ENCODE peak calls at places on chromosomes 16 and 17, in five cellular contexts. One of them, this sample, is unnamed. For H3K4me1, the result is how much of the 10 kb centered on the place peaks cover.

GRCh38 chr17:42997390-42997983 is 732 bp upstream of the RPL27 start:
- DNase-seq in MM.1S: peak
- DNase-seq in H1: no peak
- DNase-seq in A549: no peak
- DNase-seq in HCT116: no peak
- DNase-seq in this sample: no peak

GRCh38 chr17:67020293-67020766 is 24.0 kb upstream of the CACNG1 start:
- DNase-seq in MM.1S: no peak
- DNase-seq in H1: no peak
- DNase-seq in A549: no peak
- DNase-seq in HCT116: no peak
- DNase-seq in this sample: no peak

GRCh38 chr17:77750427-77751043 is 208.0 kb upstream of the TNRC6C start:
- DNase-seq in MM.1S: no peak
- DNase-seq in H1: no peak
- DNase-seq in A549: no peak
- DNase-seq in HCT116: no peak
- DNase-seq in this sample: no peak

GRCh38 chr17:39196191-39196819 is 1.2 kb downstream of the CACNB1 start:
- DNase-seq in MM.1S: peak
- DNase-seq in H1: no peak
- DNase-seq in A549: no peak
- DNase-seq in HCT116: no peak
- DNase-seq in this sample: no peak

GRCh38 chr16:17275076-17275732 is 195.6 kb downstream of the XYLT1 start:
- DNase-seq in MM.1S: peak
- DNase-seq in H1: no peak
- DNase-seq in A549: peak
- DNase-seq in HCT116: peak
- DNase-seq in this sample: no peak

GRCh38 chr16:68386628-68387027 is 61.7 kb downstream of the SMPD3 start:
- DNase-seq in MM.1S: no peak
- DNase-seq in H1: no peak
- DNase-seq in A549: no peak
- DNase-seq in HCT116: no peak
- DNase-seq in this sample: no peak

GRCh38 chr17:10987786-10988185 is 149.9 kb upstream of the PIRT start:
- DNase-seq in MM.1S: no peak
- DNase-seq in H1: no peak
- DNase-seq in A549: no peak
- DNase-seq in HCT116: no peak
- DNase-seq in this sample: no peak

GRCh38 chr16:86222541-86222940 is 287.8 kb upstream of the FOXF1 start:
- DNase-seq in MM.1S: no peak
- DNase-seq in H1: no peak
- DNase-seq in A549: no peak
- DNase-seq in HCT116: no peak
- DNase-seq in this sample: peak

GRCh38 chr16:85969159-85969558 is 70.2 kb downstream of the IRF8 start:
- DNase-seq in MM.1S: no peak
- DNase-seq in H1: no peak
- DNase-seq in A549: no peak
- DNase-seq in HCT116: no peak
- DNase-seq in this sample: no peak

GRCh38 chr17:4940625-4941021 is 555 bp downstream of the RNF167 start:
- DNase-seq in MM.1S: no peak
- DNase-seq in H1: no peak
- DNase-seq in A549: no peak
- DNase-seq in HCT116: no peak
- DNase-seq in this sample: no peak

GRCh38 chr16:79691001-79691400 is 90.5 kb upstream of the MAF start:
- DNase-seq in MM.1S: no peak
- DNase-seq in H1: no peak
- DNase-seq in A549: no peak
- DNase-seq in HCT116: no peak
- DNase-seq in this sample: peak

GRCh38 chr16:79800016-79800608 is 199.6 kb upstream of the MAF start:
- DNase-seq in MM.1S: peak
- DNase-seq in H1: no peak
- DNase-seq in A549: no peak
- DNase-seq in HCT116: no peak
- DNase-seq in this sample: no peak

GRCh38 chr16:588639-588888 is 1.3 kb upstream of the RAB40C start:
- DNase-seq in MM.1S: peak
- DNase-seq in H1: no peak
- DNase-seq in A549: peak
- DNase-seq in HCT116: no peak
- DNase-seq in this sample: peak

DNA sequence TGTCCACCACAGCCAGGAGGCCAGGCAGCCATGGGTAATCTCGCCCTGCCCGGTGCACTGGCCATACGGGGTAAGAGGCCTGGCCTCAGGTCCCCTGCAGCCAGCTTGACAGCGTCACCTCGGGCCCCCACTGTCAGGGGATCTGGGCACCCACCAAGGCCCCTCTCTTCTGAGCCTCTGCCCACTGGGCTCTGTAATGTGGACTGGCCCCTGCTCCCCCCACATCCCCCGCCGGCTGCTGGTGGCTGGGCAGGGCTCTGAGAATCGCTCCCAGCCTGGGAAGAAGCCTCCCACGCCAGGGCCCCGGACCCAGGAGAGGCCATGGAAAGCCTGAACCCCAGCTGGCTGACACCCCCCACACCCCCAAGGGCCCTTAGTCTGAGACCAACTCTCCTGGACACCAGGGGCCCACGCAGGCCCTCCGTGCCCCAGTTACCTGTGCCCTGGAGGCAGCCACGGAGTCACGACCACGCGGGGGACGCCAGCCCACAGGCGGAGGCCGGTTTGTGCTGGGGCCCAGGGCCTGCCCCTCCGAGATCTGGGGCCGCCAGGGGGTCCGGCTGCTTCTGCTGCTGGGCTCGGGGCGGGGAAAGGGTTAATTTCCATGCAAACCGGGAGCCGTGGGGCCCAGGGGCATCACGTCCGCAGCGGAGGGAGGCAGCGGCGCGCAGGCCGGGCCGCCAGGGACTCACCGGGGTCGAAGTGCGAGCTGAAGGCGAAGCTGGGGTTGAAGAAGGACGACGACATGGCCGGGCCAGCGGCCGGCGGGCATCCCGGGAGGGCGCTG is at the start of gene PVALEF:
- DNase-seq in MM.1S: no peak
- DNase-seq in H1: peak
- DNase-seq in A549: peak
- DNase-seq in HCT116: no peak
- DNase-seq in this sample: peak
- H3K4me3 ChIP-seq in MM.1S: no peak
- H3K4me3 ChIP-seq in H1: peak
- H3K4me3 ChIP-seq in A549: peak
- H3K4me3 ChIP-seq in HCT116: no peak
- H3K4me3 ChIP-seq in this sample: no peak

GRCh38 chr16:2470603-2471015 is 488 bp upstream of the NTN3 start:
- DNase-seq in MM.1S: no peak
- DNase-seq in H1: no peak
- DNase-seq in A549: peak
- DNase-seq in HCT116: no peak
- DNase-seq in this sample: no peak
- H3K4me1 ChIP-seq in MM.1S: under half
- H3K4me1 ChIP-seq in H1: under half
- H3K4me1 ChIP-seq in A549: under half
- H3K4me1 ChIP-seq in HCT116: half or more
- H3K4me1 ChIP-seq in this sample: under half

GRCh38 chr16:59690216-59690615 is 956.1 kb upstream of the GOT2 start:
- DNase-seq in MM.1S: no peak
- DNase-seq in H1: no peak
- DNase-seq in A549: no peak
- DNase-seq in HCT116: no peak
- DNase-seq in this sample: no peak
- H3K4me2 ChIP-seq in MM.1S: no peak
- H3K4me2 ChIP-seq in H1: no peak
- H3K4me2 ChIP-seq in A549: no peak
- H3K4me2 ChIP-seq in HCT116: no peak
- H3K4me2 ChIP-seq in this sample: no peak

GRCh38 chr17:69142473-69142802 is 743 bp upstream of the ABCA6 start:
- DNase-seq in MM.1S: no peak
- DNase-seq in H1: no peak
- DNase-seq in A549: no peak
- DNase-seq in HCT116: no peak
- DNase-seq in this sample: no peak
- H3K4me3 ChIP-seq in MM.1S: no peak
- H3K4me3 ChIP-seq in H1: no peak
- H3K4me3 ChIP-seq in A549: no peak
- H3K4me3 ChIP-seq in HCT116: no peak
- H3K4me3 ChIP-seq in this sample: no peak

DNA sequence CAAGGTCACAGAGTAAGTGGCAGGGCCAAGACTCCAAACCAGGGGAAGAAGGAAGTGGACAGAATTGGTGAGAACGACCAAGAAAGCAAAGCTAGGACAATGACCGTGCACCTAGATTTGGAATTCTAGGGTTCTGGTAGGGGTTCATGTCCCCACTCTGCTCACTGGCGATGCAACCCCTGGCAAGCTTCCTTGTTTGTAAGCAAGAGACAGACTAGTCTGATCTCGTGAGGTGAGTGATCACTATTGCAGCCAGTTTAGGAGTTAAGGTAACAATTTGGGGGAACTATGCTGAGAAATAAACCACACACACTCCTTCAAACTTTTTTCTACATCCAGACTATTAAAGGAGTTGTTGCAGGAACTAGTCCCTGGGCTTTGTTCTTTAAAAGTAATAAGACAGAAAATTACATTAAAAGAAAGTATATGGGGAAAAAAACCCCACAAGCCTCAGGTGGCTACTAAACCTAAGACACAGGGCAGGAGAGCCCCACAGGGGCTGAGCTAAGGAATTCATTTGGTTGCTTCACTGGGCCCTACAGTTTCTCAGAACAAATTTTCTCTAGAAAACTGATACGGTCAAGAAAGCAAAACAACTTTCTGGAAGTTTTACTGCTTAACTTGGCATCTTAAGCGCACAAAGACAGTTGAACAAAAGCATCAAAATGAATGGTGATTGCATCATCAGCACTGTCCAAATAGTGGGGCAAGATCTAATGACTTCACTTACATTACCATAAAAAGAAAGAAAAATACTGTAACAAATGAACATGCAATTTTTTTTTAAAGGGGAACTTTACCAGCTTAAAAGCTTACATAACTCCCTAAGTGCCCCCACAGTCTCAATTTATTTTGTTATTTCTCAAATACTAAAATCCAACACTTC is 47.8 kb downstream of the XPO6 start:
- DNase-seq in MM.1S: no peak
- DNase-seq in H1: no peak
- DNase-seq in A549: no peak
- DNase-seq in HCT116: no peak
- DNase-seq in this sample: peak
- H3K4me1 ChIP-seq in MM.1S: under half
- H3K4me1 ChIP-seq in H1: under half
- H3K4me1 ChIP-seq in A549: under half
- H3K4me1 ChIP-seq in HCT116: under half
- H3K4me1 ChIP-seq in this sample: under half

GRCh38 chr16:73069581-73070262 is 21.8 kb upstream of the ZFHX3 start:
- DNase-seq in MM.1S: no peak
- DNase-seq in H1: no peak
- DNase-seq in A549: no peak
- DNase-seq in HCT116: no peak
- DNase-seq in this sample: no peak

GRCh38 chr16:73066321-73066926 is 18.5 kb upstream of the ZFHX3 start:
- DNase-seq in MM.1S: no peak
- DNase-seq in H1: no peak
- DNase-seq in A549: no peak
- DNase-seq in HCT116: no peak
- DNase-seq in this sample: no peak

GRCh38 chr16:73066927-73067670 is 19.2 kb upstream of the ZFHX3 start:
- DNase-seq in MM.1S: no peak
- DNase-seq in H1: no peak
- DNase-seq in A549: no peak
- DNase-seq in HCT116: no peak
- DNase-seq in this sample: no peak

GRCh38 chr16:73068546-73069401 is 20.8 kb upstream of the ZFHX3 start:
- DNase-seq in MM.1S: no peak
- DNase-seq in H1: no peak
- DNase-seq in A549: peak
- DNase-seq in HCT116: no peak
- DNase-seq in this sample: no peak

DNA sequence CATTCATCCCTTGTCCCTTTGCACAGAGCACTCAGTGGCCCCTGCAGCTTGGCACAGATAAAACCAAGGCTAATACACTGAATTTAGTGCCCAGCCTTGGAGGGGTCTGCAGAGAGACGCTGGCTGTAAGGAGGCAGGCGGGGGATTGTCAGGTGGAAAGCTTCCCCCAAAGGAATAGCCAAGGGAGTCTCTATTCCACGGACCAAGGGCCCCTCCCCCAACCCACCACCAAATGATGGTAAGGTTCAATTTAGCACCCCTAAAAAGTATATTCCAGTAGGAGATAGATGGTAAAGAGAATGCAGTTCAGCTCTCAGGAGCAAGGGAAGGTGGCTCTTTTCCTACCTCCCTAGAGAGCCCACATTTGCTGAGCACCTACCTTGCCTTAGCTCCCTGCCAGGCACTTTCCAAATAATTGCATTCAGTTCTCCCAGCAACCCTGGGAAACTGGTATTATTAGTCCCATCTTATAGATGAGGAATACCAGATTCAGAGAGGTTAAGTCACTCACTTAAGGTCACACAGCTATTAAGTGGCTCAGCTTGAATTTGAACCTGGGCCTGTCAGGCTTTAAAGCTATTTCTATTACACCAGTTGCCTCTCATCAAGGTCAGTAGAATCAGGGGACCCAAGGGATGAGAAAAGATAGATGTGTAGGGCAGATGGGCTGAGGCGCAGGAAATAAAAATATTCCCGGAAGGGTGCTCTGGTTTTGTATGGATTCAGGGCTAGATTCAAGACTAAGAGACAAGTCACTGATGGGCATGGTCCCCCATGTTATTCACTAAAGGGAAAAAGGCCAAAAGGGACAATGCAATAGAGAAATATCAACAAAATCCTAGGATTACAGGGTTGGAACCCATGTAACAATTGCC is 20.0 kb upstream of the ZFHX3 start:
- DNase-seq in MM.1S: no peak
- DNase-seq in H1: no peak
- DNase-seq in A549: no peak
- DNase-seq in HCT116: no peak
- DNase-seq in this sample: no peak
- H3K4me2 ChIP-seq in MM.1S: no peak
- H3K4me2 ChIP-seq in H1: peak
- H3K4me2 ChIP-seq in A549: peak
- H3K4me2 ChIP-seq in HCT116: peak
- H3K4me2 ChIP-seq in this sample: no peak

This sample was measured in mesendoderm.